ENCODE peak calls at places on chromosome 2, in four cellular contexts. One of them, this sample, is unnamed.

GRCh38 chr2:64525323-64525625 is 1.1 kb downstream of the AFTPH start:
- DNase-seq in Daoy: peak
- DNase-seq in cardiac septum: no peak
- DNase-seq in ACHN: peak
- DNase-seq in this sample: no peak

GRCh38 chr2:111663471-111663951 is 220.5 kb downstream of the ANAPC1 start:
- DNase-seq in Daoy: no peak
- DNase-seq in cardiac septum: no peak
- DNase-seq in ACHN: no peak
- DNase-seq in this sample: no peak

GRCh38 chr2:105487142-105488069 is 88.6 kb upstream of the FHL2 start:
- DNase-seq in Daoy: peak
- DNase-seq in cardiac septum: no peak
- DNase-seq in ACHN: no peak
- DNase-seq in this sample: no peak

GRCh38 chr2:1518891-1519530 is 105.7 kb downstream of the TPO start:
- DNase-seq in Daoy: peak
- DNase-seq in cardiac septum: peak
- DNase-seq in ACHN: no peak
- DNase-seq in this sample: peak

GRCh38 chr2:39913648-39914456 is 134.8 kb upstream of the THUMPD2 start:
- DNase-seq in Daoy: peak
- DNase-seq in cardiac septum: no peak
- DNase-seq in ACHN: peak
- DNase-seq in this sample: peak

GRCh38 chr2:241561811-241562210 is 3.3 kb downstream of the BOK start:
- DNase-seq in Daoy: peak
- DNase-seq in cardiac septum: peak
- DNase-seq in ACHN: peak
- DNase-seq in this sample: peak

GRCh38 chr2:62460175-62460574 is 45.8 kb downstream of the TMEM17 start:
- DNase-seq in Daoy: no peak
- DNase-seq in cardiac septum: no peak
- DNase-seq in ACHN: no peak
- DNase-seq in this sample: peak

GRCh38 chr2:29134933-29135332 is 19.7 kb downstream of the CLIP4 start:
- DNase-seq in Daoy: no peak
- DNase-seq in cardiac septum: no peak
- DNase-seq in ACHN: no peak
- DNase-seq in this sample: no peak

GRCh38 chr2:230043461-230043860 is 25.3 kb downstream of the SLC16A14 start:
- DNase-seq in Daoy: no peak
- DNase-seq in cardiac septum: no peak
- DNase-seq in ACHN: no peak
- DNase-seq in this sample: no peak